ENCODE peak calls at places on chromosomes 16 and 17, in six cellular contexts. I is body of pancreas, W is MM.1S, A is transverse colon, Z is prostate gland, U is breast epithelium. V is an unnamed sample.
A peak's percentile ranks its signal among the peaks of the same experiment; 100 is the strongest.

GRCh38 chr16:11101695-11102522 is 154.1 kb downstream of the SOCS1 start:
- DNase-seq in I (no peak), Z (no peak), A (no peak), W (no peak), U (no peak), V (no peak)

GRCh38 chr16:53713403-53714013 is 9.6 kb downstream of the FTO start:
- DNase-seq in Z (no peak), W (no peak), I (no peak), A (no peak), U (no peak), V (no peak)

GRCh38 chr16:8565498-8565897 is 24.8 kb downstream of the TMEM114 start:
- DNase-seq in Z (no peak), A (no peak), I (no peak), U (no peak), W (no peak), V (no peak)

GRCh38 chr17:74569392-74570003 is 2.2 kb upstream of the CD300H start:
- DNase-seq in I (peak; percentile 24), A (peak; percentile 14), W (peak; percentile 26), Z (no peak), U (no peak), V (no peak)

GRCh38 chr16:82111944-82112343 is 58.1 kb downstream of the MPHOSPH6 start:
- DNase-seq in I (no peak), Z (no peak), A (no peak), W (peak; percentile 75), U (no peak), V (no peak)

GRCh38 chr16:88409296-88410065 is 26.7 kb downstream of the ZNF469 start:
- DNase-seq in A (no peak), W (no peak), U (no peak), Z (no peak), I (no peak), V (no peak)

GRCh38 chr17:28982191-28982793 is 23.5 kb downstream of the SEZ6 start:
- DNase-seq in I (no peak), W (peak; percentile 87), Z (peak; percentile 19), A (peak; percentile 16), U (peak; percentile 28), V (peak; percentile 69)

GRCh38 chr17:50268632-50269287 is 5.5 kb upstream of the TMEM92 start:
- DNase-seq in I (no peak), A (peak; percentile 4), U (no peak), Z (no peak), W (no peak), V (no peak)

GRCh38 chr17:40019140-40019991 is 4.1 kb downstream of the CSF3 start:
- DNase-seq in I (peak; percentile 31), Z (no peak), W (no peak), U (no peak), A (no peak), V (no peak)

GRCh38 chr17:7712111-7712771 is 5.3 kb upstream of the DNAH2 start:
- DNase-seq in U (no peak), Z (no peak), I (no peak), A (no peak), W (no peak), V (no peak)

GRCh38 chr17:79758260-79758659 is 19.7 kb upstream of the CBX2 start:
- DNase-seq in U (no peak), I (no peak), W (no peak), A (no peak), Z (no peak), V (no peak)

GRCh38 chr16:787261-787966 is 767 bp downstream of the RPUSD1 start:
- DNase-seq in A (peak; percentile 28), I (no peak), Z (no peak), U (no peak), W (no peak), V (no peak)

GRCh38 chr16:84065536-84066132 is 23.0 kb upstream of the SLC38A8 start:
- DNase-seq in U (no peak), A (peak; percentile 46), W (no peak), I (peak; percentile 75), Z (peak; percentile 47), V (no peak)

GRCh38 chr16:83627996-83628395 is 179.8 kb upstream of the HSBP1 start:
- DNase-seq in A (no peak), Z (no peak), W (no peak), I (no peak), U (no peak), V (no peak)

GRCh38 chr17:44053130-44053872 is 13.2 kb downstream of the LSM12 start:
- DNase-seq in A (no peak), I (peak; percentile 76), Z (no peak), U (no peak), W (no peak), V (no peak)

GRCh38 chr16:58265480-58266052 is 29.3 kb downstream of the PRSS54 start:
- DNase-seq in Z (no peak), A (no peak), U (no peak), W (no peak), I (no peak), V (no peak)

GRCh38 chr17:31571124-31571892 is 179.8 kb downstream of the RAB11FIP4 start:
- DNase-seq in U (peak; percentile 68), A (peak; percentile 51), W (no peak), Z (peak; percentile 42), I (peak; percentile 76), V (no peak)

GRCh38 chr16:19559242-19559910 is 3.9 kb downstream of the VPS35L start:
- DNase-seq in U (no peak), I (no peak), Z (peak; percentile 36), A (no peak), W (peak; percentile 57), V (peak; percentile 25)

GRCh38 chr16:50739031-50739430 is 2.9 kb upstream of the CYLD start:
- DNase-seq in U (no peak), Z (no peak), I (no peak), A (no peak), W (no peak), V (no peak)

GRCh38 chr16:50252874-50253510 is 13.4 kb upstream of the ADCY7 start:
- DNase-seq in I (no peak), U (no peak), Z (no peak), W (no peak), A (no peak), V (no peak)

GRCh38 chr16:11675561-11676511 is 7.6 kb downstream of the SNN start:
- DNase-seq in A (peak; percentile 69), Z (no peak), I (peak; percentile 91), W (peak; percentile 62), U (peak; percentile 58), V (no peak)

DNA sequence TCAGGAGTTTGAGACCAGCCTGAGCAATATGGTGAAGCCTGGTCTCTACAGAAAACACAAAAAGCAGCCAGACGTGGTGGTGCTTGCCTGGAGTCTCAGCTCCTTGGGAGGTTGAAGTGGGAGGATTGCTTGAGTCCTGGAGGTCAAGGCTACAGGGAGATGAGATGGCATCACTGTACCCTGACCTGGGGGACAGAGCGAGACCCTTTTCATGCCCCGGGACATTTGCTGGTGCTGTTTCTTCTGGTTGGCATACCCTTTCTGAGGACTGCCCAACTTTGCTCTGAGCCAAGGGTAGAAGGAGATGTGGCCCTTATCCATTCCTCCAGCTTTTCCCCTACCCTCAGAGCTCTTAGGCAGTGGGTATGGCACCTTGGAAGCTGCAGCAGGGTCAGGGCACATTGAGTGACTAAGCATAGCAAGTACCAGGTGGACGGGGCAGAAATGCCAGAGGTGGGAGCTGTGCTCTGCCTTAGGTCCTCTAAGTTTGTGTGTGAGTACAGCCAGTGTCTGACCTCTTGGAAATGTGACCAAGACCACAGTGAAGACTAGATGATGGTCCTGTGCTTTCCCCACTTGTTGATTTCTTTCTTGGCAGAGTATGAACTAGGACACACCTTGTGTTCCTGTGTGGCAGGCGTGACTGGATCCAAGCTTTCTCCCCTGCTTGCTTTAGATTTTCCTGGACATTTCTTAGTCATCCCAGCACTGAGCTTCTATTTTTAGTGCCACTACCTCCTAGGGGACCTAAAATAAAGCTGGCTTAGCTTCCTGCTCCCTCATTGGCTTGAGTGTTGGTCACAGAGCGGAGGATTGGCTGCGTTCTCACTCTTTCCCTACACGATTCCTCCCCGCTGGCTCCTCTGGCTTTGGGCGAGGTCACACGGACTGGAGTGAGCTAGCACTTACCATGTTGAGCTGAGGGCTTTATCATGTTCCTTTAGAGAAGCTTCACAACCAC is 9.9 kb upstream of the EDC4 start:
- DNase-seq in I (no peak), Z (no peak), A (no peak), U (no peak), W (no peak), V (no peak)
- H3K4me1 ChIP-seq in I (peaks cover 38% of the 10 kb centered on the region), Z (no peaks in the 10 kb centered on the region), A (no peaks in the 10 kb centered on the region), U (no peaks in the 10 kb centered on the region), W (no peaks in the 10 kb centered on the region), V (no peaks in the 10 kb centered on the region)

GRCh38 chr17:3809135-3809534 is 8.1 kb upstream of the ITGAE start:
- DNase-seq in Z (no peak), A (no peak), I (no peak), W (no peak), U (no peak), V (no peak)
- H3K4me3 ChIP-seq in Z (no peak overlapping the region), A (no peak overlapping the region), I (no peak overlapping the region), W (no peak overlapping the region), U (no peak overlapping the region), V (no peak overlapping the region)

GRCh38 chr16:3408561-3409197 is 7.7 kb downstream of the ZNF174 start:
- DNase-seq in U (no peak), W (no peak), I (no peak), Z (no peak), A (no peak), V (no peak)

DNA sequence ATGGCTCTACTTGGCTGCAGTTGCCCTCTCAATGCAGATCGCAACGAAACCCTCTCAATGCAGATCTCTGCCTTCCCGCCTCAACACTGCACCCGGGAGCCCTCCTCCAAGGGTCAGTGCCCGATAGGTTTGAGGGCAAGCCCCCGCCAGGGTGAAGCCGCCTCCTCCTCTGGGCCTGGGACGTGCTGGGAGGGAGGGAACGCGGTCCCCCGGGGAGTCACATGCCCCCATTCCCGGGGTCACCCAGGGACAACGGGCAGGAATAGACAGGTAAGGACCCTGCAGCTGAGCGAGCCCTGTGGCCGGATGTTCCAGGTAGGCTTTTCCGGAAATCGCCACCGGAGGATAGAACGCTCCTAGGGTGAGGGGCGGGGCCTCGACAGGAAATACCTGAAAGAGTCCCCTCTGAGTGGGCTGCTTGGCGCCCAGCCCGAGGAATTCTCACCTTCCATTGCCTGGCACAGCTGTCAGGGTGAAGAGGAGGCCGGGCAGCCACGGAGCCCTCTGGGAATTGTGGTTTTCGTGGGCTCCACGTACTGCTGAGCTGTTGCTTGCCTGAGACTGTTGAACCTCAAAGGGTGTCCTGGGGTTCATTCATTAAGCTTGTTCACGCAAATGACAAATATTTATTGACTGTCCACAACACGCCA is 12.8 kb downstream of the ZNF174 start:
- DNase-seq in A (no peak), I (no peak), Z (no peak), U (no peak), W (no peak), V (no peak)
- H3K9me3 ChIP-seq in A (peaks cover 54% of the 10 kb centered on the region), I (peaks cover 55% of the 10 kb centered on the region), Z (peaks cover 1% of the 10 kb centered on the region), U (peaks cover 86% of the 10 kb centered on the region), W (no peaks in the 10 kb centered on the region), V (no peaks in the 10 kb centered on the region)

DNA sequence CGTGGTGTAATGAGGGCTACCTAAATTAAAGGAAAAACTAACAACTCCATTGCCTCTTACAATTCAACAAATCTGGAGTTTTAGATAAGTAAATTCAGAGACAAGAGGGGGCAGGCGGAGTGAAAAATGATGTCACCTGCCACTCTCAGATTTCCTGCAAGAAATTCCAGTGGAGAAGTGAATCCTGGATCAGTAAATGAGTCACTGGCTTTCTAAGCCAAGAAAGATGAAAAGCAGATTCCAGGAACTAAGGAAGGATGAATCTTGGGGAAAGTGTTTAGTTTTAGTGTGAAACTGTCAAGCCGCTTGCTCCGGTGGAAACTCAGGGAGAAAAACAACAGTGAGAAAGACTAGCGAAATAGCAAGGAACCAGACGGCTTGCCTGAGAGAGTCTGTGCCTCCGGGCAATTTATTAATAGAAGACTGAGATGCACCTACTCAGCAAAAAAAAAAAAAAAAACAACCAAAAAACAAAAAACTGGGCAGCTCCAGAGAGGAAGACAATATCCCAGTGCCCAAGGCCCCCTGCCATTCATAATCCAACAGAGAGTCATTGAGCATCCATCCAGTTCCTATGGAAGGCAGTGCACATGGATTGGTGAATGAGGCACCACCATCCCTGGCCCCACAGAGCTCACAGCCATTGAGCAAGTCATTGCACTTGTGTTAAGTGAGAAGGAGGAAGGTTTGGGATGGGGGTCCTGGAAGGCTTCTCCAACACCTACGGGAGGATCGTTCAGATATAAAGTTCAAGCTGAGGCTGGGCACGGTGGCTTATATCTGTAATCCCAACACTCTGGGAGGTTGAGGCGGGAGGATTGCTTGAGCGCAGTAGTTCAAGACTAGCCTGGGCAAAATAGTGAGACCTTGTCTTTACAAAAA is 12.1 kb upstream of the RIPOR1 start:
- DNase-seq in Z (no peak), A (no peak), U (no peak), W (no peak), I (no peak), V (no peak)
- H3K4me1 ChIP-seq in Z (no peaks in the 10 kb centered on the region), A (peaks cover under 1% of the 10 kb centered on the region), U (no peaks in the 10 kb centered on the region), W (peaks cover 7% of the 10 kb centered on the region), I (peaks cover 12% of the 10 kb centered on the region), V (peaks cover 8% of the 10 kb centered on the region)

V was measured in naive thymus-derived CD4-positive, alpha-beta T cell.